ENCODE peak calls at places on chromosome 7, in nine cellular contexts. One of them, this sample, is unnamed.

GRCh38 chr7:148306759-148307158 is 283.8 kb upstream of the C7orf33 start:
- DNase-seq in H9: no peak
- DNase-seq in activated CD4-positive, alpha-beta T cell treated with anti-CD3 and anti-CD28 coated beads, Interleukin-2, amount 50 U/mL, for 4 hours: no peak
- DNase-seq in PC-9: no peak
- DNase-seq in IMR-90: no peak
- DNase-seq in NCI-H526 treated with DMSO at 0.1 percent for 48 hours: no peak
- DNase-seq in retina: no peak
- DNase-seq in cardiac muscle cell: no peak
- DNase-seq in K562: no peak
- DNase-seq in this sample: no peak

GRCh38 chr7:32670105-32670504 is 174.8 kb downstream of the AVL9 start:
- DNase-seq in retina: peak; percentile 45
- DNase-seq in activated CD4-positive, alpha-beta T cell treated with anti-CD3 and anti-CD28 coated beads, Interleukin-2, amount 50 U/mL, for 4 hours: no peak
- DNase-seq in K562: peak; percentile 67
- DNase-seq in IMR-90: peak; percentile 45
- DNase-seq in NCI-H526 treated with DMSO at 0.1 percent for 48 hours: no peak
- DNase-seq in cardiac muscle cell: peak; percentile 36
- DNase-seq in PC-9: peak; percentile 70
- DNase-seq in H9: no peak
- DNase-seq in this sample: no peak

GRCh38 chr7:158595068-158595467 is 7.4 kb upstream of the PTPRN2 start:
- DNase-seq in cardiac muscle cell: peak; percentile 45
- DNase-seq in activated CD4-positive, alpha-beta T cell treated with anti-CD3 and anti-CD28 coated beads, Interleukin-2, amount 50 U/mL, for 4 hours: no peak
- DNase-seq in H9: peak; percentile 77
- DNase-seq in NCI-H526 treated with DMSO at 0.1 percent for 48 hours: no peak
- DNase-seq in K562: no peak
- DNase-seq in PC-9: no peak
- DNase-seq in retina: peak; percentile 20
- DNase-seq in IMR-90: peak; percentile 59
- DNase-seq in this sample: no peak

GRCh38 chr7:131107343-131108211 is 220.1 kb upstream of the MKLN1 start:
- DNase-seq in K562: peak; percentile 86
- DNase-seq in activated CD4-positive, alpha-beta T cell treated with anti-CD3 and anti-CD28 coated beads, Interleukin-2, amount 50 U/mL, for 4 hours: peak; percentile 66
- DNase-seq in H9: peak; percentile 62
- DNase-seq in IMR-90: peak; percentile 83
- DNase-seq in retina: peak; percentile 84
- DNase-seq in cardiac muscle cell: peak; percentile 88
- DNase-seq in NCI-H526 treated with DMSO at 0.1 percent for 48 hours: peak; percentile 87
- DNase-seq in PC-9: peak; percentile 58
- DNase-seq in this sample: peak; percentile 81

GRCh38 chr7:101170617-101171441 is 5.5 kb upstream of the VGF start:
- DNase-seq in cardiac muscle cell: no peak
- DNase-seq in retina: no peak
- DNase-seq in H9: peak; percentile 30
- DNase-seq in activated CD4-positive, alpha-beta T cell treated with anti-CD3 and anti-CD28 coated beads, Interleukin-2, amount 50 U/mL, for 4 hours: no peak
- DNase-seq in NCI-H526 treated with DMSO at 0.1 percent for 48 hours: no peak
- DNase-seq in PC-9: no peak
- DNase-seq in IMR-90: no peak
- DNase-seq in K562: no peak
- DNase-seq in this sample: no peak

GRCh38 chr7:146478975-146479492 is 362.4 kb downstream of the CNTNAP2 start:
- DNase-seq in IMR-90: no peak
- DNase-seq in activated CD4-positive, alpha-beta T cell treated with anti-CD3 and anti-CD28 coated beads, Interleukin-2, amount 50 U/mL, for 4 hours: no peak
- DNase-seq in PC-9: no peak
- DNase-seq in retina: no peak
- DNase-seq in NCI-H526 treated with DMSO at 0.1 percent for 48 hours: no peak
- DNase-seq in H9: no peak
- DNase-seq in K562: no peak
- DNase-seq in cardiac muscle cell: no peak
- DNase-seq in this sample: no peak

GRCh38 chr7:8436965-8437364 is 3.6 kb downstream of the NXPH1 start:
- DNase-seq in PC-9: peak; percentile 66
- DNase-seq in K562: peak; percentile 75
- DNase-seq in NCI-H526 treated with DMSO at 0.1 percent for 48 hours: peak; percentile 64
- DNase-seq in IMR-90: no peak
- DNase-seq in activated CD4-positive, alpha-beta T cell treated with anti-CD3 and anti-CD28 coated beads, Interleukin-2, amount 50 U/mL, for 4 hours: peak; percentile 11
- DNase-seq in H9: peak; percentile 89
- DNase-seq in cardiac muscle cell: peak; percentile 14
- DNase-seq in retina: peak; percentile 85
- DNase-seq in this sample: no peak

GRCh38 chr7:104272767-104273384 is 55.5 kb upstream of the LHFPL3 start:
- DNase-seq in IMR-90: peak; percentile 57
- DNase-seq in cardiac muscle cell: peak; percentile 53
- DNase-seq in retina: peak; percentile 30
- DNase-seq in activated CD4-positive, alpha-beta T cell treated with anti-CD3 and anti-CD28 coated beads, Interleukin-2, amount 50 U/mL, for 4 hours: no peak
- DNase-seq in K562: peak; percentile 29
- DNase-seq in NCI-H526 treated with DMSO at 0.1 percent for 48 hours: peak; percentile 72
- DNase-seq in H9: no peak
- DNase-seq in PC-9: no peak
- DNase-seq in this sample: peak; percentile 12

GRCh38 chr7:132899833-132900232 is 182.1 kb downstream of the CHCHD3 start:
- DNase-seq in retina: no peak
- DNase-seq in activated CD4-positive, alpha-beta T cell treated with anti-CD3 and anti-CD28 coated beads, Interleukin-2, amount 50 U/mL, for 4 hours: no peak
- DNase-seq in IMR-90: no peak
- DNase-seq in H9: no peak
- DNase-seq in K562: no peak
- DNase-seq in PC-9: no peak
- DNase-seq in NCI-H526 treated with DMSO at 0.1 percent for 48 hours: no peak
- DNase-seq in cardiac muscle cell: peak; percentile 31
- DNase-seq in this sample: no peak

GRCh38 chr7:64307254-64308018 is 6.3 kb upstream of the ZNF736 start:
- DNase-seq in cardiac muscle cell: peak; percentile 97
- DNase-seq in PC-9: peak; percentile 94
- DNase-seq in IMR-90: peak; percentile 68
- DNase-seq in activated CD4-positive, alpha-beta T cell treated with anti-CD3 and anti-CD28 coated beads, Interleukin-2, amount 50 U/mL, for 4 hours: peak; percentile 94
- DNase-seq in NCI-H526 treated with DMSO at 0.1 percent for 48 hours: peak; percentile 92
- DNase-seq in retina: peak; percentile 94
- DNase-seq in K562: peak; percentile 88
- DNase-seq in H9: no peak
- DNase-seq in this sample: peak; percentile 76